ENCODE peak calls at places on chromosomes 13 and 19, in eight cellular contexts. One of them, this sample, is unnamed.

GRCh38 chr13:23440821-23441608 is 7.5 kb upstream of the SACS start:
- DNase-seq in astrocyte: no peak
- DNase-seq in activated naive CD8-positive, alpha-beta T cell treated with anti-CD3 and anti-CD28 coated beads, Interleukin-2, amount 10 ng/mL, durations not matched to agents 7 days and 5 days: no peak
- DNase-seq in dorsolateral prefrontal cortex: peak; percentile 57
- DNase-seq in right lobe of liver: no peak
- DNase-seq in NCI-H510A treated with DMSO at 0.1 percent for 48 hours: no peak
- DNase-seq in bronchial epithelial cell: peak; percentile 22
- DNase-seq in cardiac muscle cell: no peak
- DNase-seq in this sample: no peak

GRCh38 chr19:31312004-31312403 is 37.2 kb downstream of the TSHZ3 start:
- DNase-seq in astrocyte: peak; percentile 89
- DNase-seq in NCI-H510A treated with DMSO at 0.1 percent for 48 hours: no peak
- DNase-seq in bronchial epithelial cell: peak; percentile 16
- DNase-seq in activated naive CD8-positive, alpha-beta T cell treated with anti-CD3 and anti-CD28 coated beads, Interleukin-2, amount 10 ng/mL, durations not matched to agents 7 days and 5 days: no peak
- DNase-seq in dorsolateral prefrontal cortex: no peak
- DNase-seq in cardiac muscle cell: peak; percentile 91
- DNase-seq in right lobe of liver: no peak
- DNase-seq in this sample: peak; percentile 81

GRCh38 chr19:32902448-32902847 is 32.9 kb upstream of the SLC7A9 start:
- DNase-seq in dorsolateral prefrontal cortex: no peak
- DNase-seq in astrocyte: no peak
- DNase-seq in NCI-H510A treated with DMSO at 0.1 percent for 48 hours: no peak
- DNase-seq in bronchial epithelial cell: no peak
- DNase-seq in cardiac muscle cell: no peak
- DNase-seq in right lobe of liver: no peak
- DNase-seq in activated naive CD8-positive, alpha-beta T cell treated with anti-CD3 and anti-CD28 coated beads, Interleukin-2, amount 10 ng/mL, durations not matched to agents 7 days and 5 days: no peak
- DNase-seq in this sample: no peak

GRCh38 chr19:4139614-4140236 is 13.7 kb upstream of the CREB3L3 start:
- DNase-seq in NCI-H510A treated with DMSO at 0.1 percent for 48 hours: peak; percentile 80
- DNase-seq in bronchial epithelial cell: peak; percentile 51
- DNase-seq in astrocyte: no peak
- DNase-seq in cardiac muscle cell: peak; percentile 70
- DNase-seq in activated naive CD8-positive, alpha-beta T cell treated with anti-CD3 and anti-CD28 coated beads, Interleukin-2, amount 10 ng/mL, durations not matched to agents 7 days and 5 days: peak; percentile 95
- DNase-seq in dorsolateral prefrontal cortex: peak; percentile 67
- DNase-seq in right lobe of liver: peak; percentile 81
- DNase-seq in this sample: no peak

GRCh38 chr19:39409886-39410619 is 2.4 kb upstream of the PLEKHG2 start:
- DNase-seq in cardiac muscle cell: peak; percentile 93
- DNase-seq in astrocyte: no peak
- DNase-seq in activated naive CD8-positive, alpha-beta T cell treated with anti-CD3 and anti-CD28 coated beads, Interleukin-2, amount 10 ng/mL, durations not matched to agents 7 days and 5 days: peak; percentile 80
- DNase-seq in dorsolateral prefrontal cortex: no peak
- DNase-seq in NCI-H510A treated with DMSO at 0.1 percent for 48 hours: no peak
- DNase-seq in bronchial epithelial cell: peak; percentile 56
- DNase-seq in right lobe of liver: peak; percentile 83
- DNase-seq in this sample: no peak

GRCh38 chr13:44399045-44399444 is 25.4 kb downstream of the SERP2 start:
- DNase-seq in activated naive CD8-positive, alpha-beta T cell treated with anti-CD3 and anti-CD28 coated beads, Interleukin-2, amount 10 ng/mL, durations not matched to agents 7 days and 5 days: no peak
- DNase-seq in dorsolateral prefrontal cortex: no peak
- DNase-seq in cardiac muscle cell: no peak
- DNase-seq in astrocyte: no peak
- DNase-seq in bronchial epithelial cell: no peak
- DNase-seq in NCI-H510A treated with DMSO at 0.1 percent for 48 hours: peak; percentile 31
- DNase-seq in right lobe of liver: no peak
- DNase-seq in this sample: no peak

GRCh38 chr19:45404557-45405434 is at the start of gene PPP1R13L:
- DNase-seq in bronchial epithelial cell: peak; percentile 90
- DNase-seq in cardiac muscle cell: peak; percentile 80
- DNase-seq in activated naive CD8-positive, alpha-beta T cell treated with anti-CD3 and anti-CD28 coated beads, Interleukin-2, amount 10 ng/mL, durations not matched to agents 7 days and 5 days: peak; percentile 72
- DNase-seq in NCI-H510A treated with DMSO at 0.1 percent for 48 hours: peak; percentile 86
- DNase-seq in right lobe of liver: peak; percentile 91
- DNase-seq in dorsolateral prefrontal cortex: no peak
- DNase-seq in astrocyte: peak; percentile 68
- DNase-seq in this sample: peak; percentile 48

GRCh38 chr13:22698477-22698876 is 482.3 kb upstream of the SGCG start:
- DNase-seq in NCI-H510A treated with DMSO at 0.1 percent for 48 hours: no peak
- DNase-seq in bronchial epithelial cell: no peak
- DNase-seq in cardiac muscle cell: no peak
- DNase-seq in dorsolateral prefrontal cortex: no peak
- DNase-seq in activated naive CD8-positive, alpha-beta T cell treated with anti-CD3 and anti-CD28 coated beads, Interleukin-2, amount 10 ng/mL, durations not matched to agents 7 days and 5 days: no peak
- DNase-seq in astrocyte: no peak
- DNase-seq in right lobe of liver: no peak
- DNase-seq in this sample: no peak

GRCh38 chr19:23867895-23868294 is 46.8 kb upstream of the ZNF726 start:
- DNase-seq in NCI-H510A treated with DMSO at 0.1 percent for 48 hours: no peak
- DNase-seq in astrocyte: no peak
- DNase-seq in bronchial epithelial cell: no peak
- DNase-seq in right lobe of liver: no peak
- DNase-seq in cardiac muscle cell: no peak
- DNase-seq in activated naive CD8-positive, alpha-beta T cell treated with anti-CD3 and anti-CD28 coated beads, Interleukin-2, amount 10 ng/mL, durations not matched to agents 7 days and 5 days: no peak
- DNase-seq in dorsolateral prefrontal cortex: no peak
- DNase-seq in this sample: no peak

GRCh38 chr19:43589277-43589676 is 6.7 kb downstream of the IRGQ start:
- DNase-seq in NCI-H510A treated with DMSO at 0.1 percent for 48 hours: no peak
- DNase-seq in right lobe of liver: no peak
- DNase-seq in activated naive CD8-positive, alpha-beta T cell treated with anti-CD3 and anti-CD28 coated beads, Interleukin-2, amount 10 ng/mL, durations not matched to agents 7 days and 5 days: no peak
- DNase-seq in bronchial epithelial cell: no peak
- DNase-seq in astrocyte: no peak
- DNase-seq in dorsolateral prefrontal cortex: no peak
- DNase-seq in cardiac muscle cell: no peak
- DNase-seq in this sample: no peak

GRCh38 chr19:48553676-48554384 is 1.9 kb downstream of the SULT2B1 start:
- DNase-seq in activated naive CD8-positive, alpha-beta T cell treated with anti-CD3 and anti-CD28 coated beads, Interleukin-2, amount 10 ng/mL, durations not matched to agents 7 days and 5 days: no peak
- DNase-seq in NCI-H510A treated with DMSO at 0.1 percent for 48 hours: no peak
- DNase-seq in astrocyte: peak; percentile 39
- DNase-seq in right lobe of liver: no peak
- DNase-seq in cardiac muscle cell: peak; percentile 72
- DNase-seq in bronchial epithelial cell: peak; percentile 15
- DNase-seq in dorsolateral prefrontal cortex: no peak
- DNase-seq in this sample: no peak

GRCh38 chr13:99572921-99573320 is 71.6 kb downstream of the TM9SF2 start:
- DNase-seq in astrocyte: peak; percentile 8
- DNase-seq in right lobe of liver: no peak
- DNase-seq in dorsolateral prefrontal cortex: no peak
- DNase-seq in activated naive CD8-positive, alpha-beta T cell treated with anti-CD3 and anti-CD28 coated beads, Interleukin-2, amount 10 ng/mL, durations not matched to agents 7 days and 5 days: no peak
- DNase-seq in cardiac muscle cell: peak; percentile 55
- DNase-seq in bronchial epithelial cell: no peak
- DNase-seq in NCI-H510A treated with DMSO at 0.1 percent for 48 hours: no peak
- DNase-seq in this sample: no peak

GRCh38 chr19:35556846-35557538 is 6.5 kb downstream of the ATP4A start:
- DNase-seq in right lobe of liver: no peak
- DNase-seq in activated naive CD8-positive, alpha-beta T cell treated with anti-CD3 and anti-CD28 coated beads, Interleukin-2, amount 10 ng/mL, durations not matched to agents 7 days and 5 days: peak; percentile 12
- DNase-seq in cardiac muscle cell: no peak
- DNase-seq in astrocyte: no peak
- DNase-seq in bronchial epithelial cell: no peak
- DNase-seq in NCI-H510A treated with DMSO at 0.1 percent for 48 hours: no peak
- DNase-seq in dorsolateral prefrontal cortex: no peak
- DNase-seq in this sample: no peak

GRCh38 chr13:36332986-36333385 is 13.2 kb downstream of the SPART start:
- DNase-seq in astrocyte: no peak
- DNase-seq in right lobe of liver: no peak
- DNase-seq in NCI-H510A treated with DMSO at 0.1 percent for 48 hours: no peak
- DNase-seq in activated naive CD8-positive, alpha-beta T cell treated with anti-CD3 and anti-CD28 coated beads, Interleukin-2, amount 10 ng/mL, durations not matched to agents 7 days and 5 days: no peak
- DNase-seq in bronchial epithelial cell: peak; percentile 66
- DNase-seq in dorsolateral prefrontal cortex: no peak
- DNase-seq in cardiac muscle cell: peak; percentile 27
- DNase-seq in this sample: no peak

GRCh38 chr13:36918246-36919060 is 1.6 kb downstream of the SMAD9 start:
- DNase-seq in dorsolateral prefrontal cortex: no peak
- DNase-seq in NCI-H510A treated with DMSO at 0.1 percent for 48 hours: no peak
- DNase-seq in activated naive CD8-positive, alpha-beta T cell treated with anti-CD3 and anti-CD28 coated beads, Interleukin-2, amount 10 ng/mL, durations not matched to agents 7 days and 5 days: no peak
- DNase-seq in right lobe of liver: no peak
- DNase-seq in astrocyte: peak; percentile 29
- DNase-seq in bronchial epithelial cell: no peak
- DNase-seq in cardiac muscle cell: peak; percentile 17
- DNase-seq in this sample: no peak

GRCh38 chr13:51269039-51269438 is 46.8 kb downstream of the FAM124A start:
- DNase-seq in bronchial epithelial cell: no peak
- DNase-seq in activated naive CD8-positive, alpha-beta T cell treated with anti-CD3 and anti-CD28 coated beads, Interleukin-2, amount 10 ng/mL, durations not matched to agents 7 days and 5 days: no peak
- DNase-seq in NCI-H510A treated with DMSO at 0.1 percent for 48 hours: no peak
- DNase-seq in right lobe of liver: no peak
- DNase-seq in astrocyte: peak; percentile 49
- DNase-seq in cardiac muscle cell: peak; percentile 47
- DNase-seq in dorsolateral prefrontal cortex: no peak
- DNase-seq in this sample: peak; percentile 45